ENCODE peak calls at places on chromosome 22, in seven cellular contexts. A is tibial artery, I is IMR-90, V is GM12865, R is right atrium auricular region, H is esophagus squamous epithelium, P is kidney epithelial cell. G is an unnamed sample.

GRCh38 chr22:36497910-36498669 is 8.8 kb downstream of the FOXRED2 start:
- DNase-seq in P (no peak), R (no peak), H (no peak), V (no peak), A (no peak), I (no peak), G (no peak)

GRCh38 chr22:49793871-49794270 is 33.8 kb downstream of the BRD1 start:
- DNase-seq in A (no peak), I (no peak), P (no peak), V (no peak), H (no peak), R (no peak), G (no peak)

GRCh38 chr22:36027960-36028645 is 521 bp downstream of the RBFOX2 start:
- DNase-seq in P (no peak), V (no peak), A (peak), R (no peak), I (no peak), H (no peak), G (no peak)

GRCh38 chr22:26606611-26607010 is 11.2 kb downstream of the CRYBB1 start:
- DNase-seq in A (no peak), R (no peak), H (no peak), I (peak), V (no peak), P (no peak), G (no peak)

GRCh38 chr22:43085658-43086606 is 3.3 kb downstream of the TTLL1 start:
- DNase-seq in A (no peak), H (no peak), R (no peak), V (peak), P (no peak), I (no peak), G (no peak)

GRCh38 chr22:30885591-30885990 is 83.0 kb downstream of the MORC2 start:
- DNase-seq in V (no peak), A (no peak), I (no peak), R (no peak), P (no peak), H (no peak), G (no peak)

GRCh38 chr22:38078046-38078840 is 5.7 kb downstream of the SLC16A8 start:
- DNase-seq in A (no peak), P (no peak), I (no peak), V (no peak), R (no peak), H (no peak), G (no peak)

GRCh38 chr22:48738204-48738980 is 1089.3 kb downstream of the BRD1 start:
- DNase-seq in I (no peak), A (no peak), R (no peak), V (no peak), P (no peak), H (no peak), G (no peak)

GRCh38 chr22:39496131-39496838 is 5.8 kb upstream of the MIEF1 start:
- DNase-seq in V (peak), H (no peak), P (no peak), R (peak), I (peak), A (peak), G (peak)

GRCh38 chr22:48489551-48490512 is 1337.8 kb downstream of the BRD1 start:
- DNase-seq in P (no peak), R (no peak), A (no peak), V (no peak), H (no peak), I (no peak), G (no peak)

GRCh38 chr22:43529954-43530863 is 118.4 kb downstream of the MPPED1 start:
- DNase-seq in I (no peak), H (no peak), P (no peak), R (no peak), A (no peak), V (no peak), G (no peak)

GRCh38 chr22:31870890-31871289 is 73.4 kb upstream of the YWHAH start:
- DNase-seq in P (no peak), V (no peak), R (no peak), I (peak), H (no peak), A (no peak), G (no peak)

GRCh38 chr22:32531955-32532818 is 57.6 kb downstream of the FBXO7 start:
- DNase-seq in A (peak), P (peak), V (no peak), H (no peak), R (peak), I (peak), G (no peak)

GRCh38 chr22:37218771-37219411 is 6.6 kb upstream of the SSTR3 start:
- DNase-seq in R (no peak), P (no peak), V (peak), A (no peak), H (no peak), I (no peak), G (peak)

GRCh38 chr22:37818397-37819099 is 4.6 kb upstream of the GALR3 start:
- DNase-seq in A (peak), R (no peak), V (peak), P (no peak), I (peak), H (no peak), G (no peak)

GRCh38 chr22:29344137-29344536 is 28.6 kb upstream of the RASL10A start:
- DNase-seq in I (peak), P (peak), H (no peak), V (no peak), A (no peak), R (no peak), G (no peak)

GRCh38 chr22:23803001-23803819 is 16.4 kb downstream of the SMARCB1 start:
- DNase-seq in V (peak), P (no peak), H (no peak), R (no peak), A (no peak), I (no peak), G (no peak)

GRCh38 chr22:23806837-23807236 is 20.1 kb downstream of the SMARCB1 start:
- DNase-seq in R (no peak), I (no peak), A (no peak), H (no peak), V (no peak), P (no peak), G (no peak)

GRCh38 chr22:23801238-23801821 is 14.6 kb downstream of the SMARCB1 start:
- DNase-seq in A (no peak), R (no peak), I (no peak), V (no peak), H (no peak), P (no peak), G (no peak)

GRCh38 chr22:23801886-23802377 is 15.2 kb downstream of the SMARCB1 start:
- DNase-seq in A (no peak), R (no peak), P (no peak), H (no peak), V (no peak), I (no peak), G (no peak)

GRCh38 chr22:23804781-23805291 is 18.1 kb downstream of the SMARCB1 start:
- DNase-seq in R (no peak), P (no peak), A (no peak), V (no peak), H (no peak), I (no peak), G (no peak)
- H3K4me3 ChIP-seq in R (no peak), P (no peak), A (no peak), V (no peak), H (no peak), I (no peak), G (no peak)

GRCh38 chr22:19637405-19638281 is 76.7 kb upstream of the SEPTIN5 start:
- DNase-seq in V (no peak), H (no peak), P (no peak), A (no peak), R (no peak), I (no peak), G (no peak)

GRCh38 chr22:19634576-19634975 is 79.7 kb upstream of the SEPTIN5 start:
- DNase-seq in A (no peak), R (no peak), I (no peak), V (no peak), H (no peak), P (no peak), G (no peak)

GRCh38 chr22:19634206-19634536 is 80.1 kb upstream of the SEPTIN5 start:
- DNase-seq in A (no peak), R (no peak), P (no peak), I (no peak), H (no peak), V (no peak), G (no peak)

GRCh38 chr22:19636696-19637355 is 77.5 kb upstream of the SEPTIN5 start:
- DNase-seq in R (no peak), I (no peak), P (no peak), A (no peak), V (no peak), H (no peak), G (no peak)

DNA sequence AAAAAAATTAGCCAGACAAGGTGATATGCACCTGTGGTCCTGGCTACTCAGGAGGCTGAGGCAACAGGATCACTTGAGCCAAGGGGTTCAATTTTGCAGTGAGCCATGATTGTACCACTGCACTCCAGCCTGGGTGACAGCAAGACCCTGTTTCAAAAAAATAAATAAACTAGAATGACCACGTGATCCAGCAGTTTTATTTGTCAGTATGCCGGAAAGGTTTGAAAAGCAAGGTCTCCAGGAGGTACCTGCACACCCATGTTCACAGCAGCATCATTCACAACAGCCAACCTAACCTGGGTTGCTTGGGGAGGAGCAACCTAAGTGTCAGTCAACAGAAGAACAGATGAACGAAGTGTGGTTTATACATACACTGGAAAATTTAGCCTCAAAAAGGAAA is 78.7 kb upstream of the SEPTIN5 start:
- DNase-seq in A (no peak), P (no peak), I (no peak), R (no peak), V (no peak), H (no peak), G (no peak)
- H3K4me3 ChIP-seq in A (no peak), P (no peak), I (no peak), R (no peak), V (no peak), H (no peak), G (no peak)

DNA sequence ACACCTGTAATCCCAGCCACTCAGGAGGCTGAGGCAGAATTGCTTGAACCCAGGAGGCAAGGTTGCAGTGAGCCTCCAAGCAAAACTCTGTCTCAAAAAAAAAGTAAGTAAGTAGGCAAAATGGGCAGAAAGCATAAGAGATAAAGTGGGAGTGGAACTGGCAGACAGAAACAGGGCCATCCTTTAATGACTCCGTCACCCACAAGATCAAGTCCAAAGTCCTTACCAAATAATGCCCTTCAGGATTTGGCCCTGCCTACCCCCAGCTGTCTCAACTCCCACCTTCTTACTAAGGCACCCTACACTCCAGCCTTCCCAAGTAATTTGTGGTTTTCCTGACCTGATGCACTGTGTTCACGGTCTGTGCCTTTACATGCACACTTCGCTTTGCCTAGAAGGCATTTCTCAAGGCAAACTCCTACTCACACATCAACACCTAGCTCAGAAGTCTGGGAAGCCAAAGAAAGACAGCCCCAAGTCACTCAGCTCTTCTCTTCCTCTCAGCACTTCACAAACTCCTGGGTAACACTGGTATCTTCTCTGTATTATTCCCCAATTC is 6.1 kb downstream of the MAPK1 start:
- DNase-seq in V (no peak), A (no peak), H (no peak), R (no peak), I (no peak), P (no peak), G (no peak)
- H3K4me3 ChIP-seq in V (no peak), A (no peak), H (no peak), R (no peak), I (no peak), P (no peak), G (no peak)

GRCh38 chr22:17106161-17106784 is 14.9 kb downstream of the TMEM121B start:
- DNase-seq in I (no peak), H (no peak), A (no peak), P (no peak), V (no peak), R (no peak), G (no peak)
- H3K4me3 ChIP-seq in I (no peak), H (no peak), A (no peak), P (no peak), V (no peak), R (no peak), G (no peak)

GRCh38 chr22:45975266-45976161 is 1.4 kb downstream of the WNT7B start:
- DNase-seq in R (no peak), P (no peak), H (no peak), A (no peak), I (no peak), V (no peak), G (no peak)
- H3K4me3 ChIP-seq in R (no peak), P (peak), H (peak), A (no peak), I (no peak), V (no peak), G (no peak)